ENCODE peak calls at places on chromosomes 2 and 18, in six cellular contexts. G is right cardiac atrium, I is SK-N-SH, V is uterus, O is type B pancreatic cell, Z is endothelial cell of umbilical vein. C is an unnamed sample.

GRCh38 chr2:174615951-174616436 is 18.4 kb upstream of the WIPF1 start:
- DNase-seq in G (peak), O (no peak), V (no peak), I (no peak), Z (peak), C (no peak)

GRCh38 chr2:61426267-61426897 is 44.5 kb downstream of the USP34 start:
- DNase-seq in Z (peak), O (no peak), G (no peak), I (peak), V (no peak), C (no peak)

GRCh38 chr2:185689906-185690539 is 48.6 kb upstream of the FSIP2 start:
- DNase-seq in I (no peak), Z (no peak), O (no peak), G (no peak), V (no peak), C (no peak)

GRCh38 chr2:44169155-44169898 is 652 bp downstream of the PPM1B start:
- DNase-seq in V (no peak), Z (peak), I (peak), O (peak), G (peak), C (no peak)

GRCh38 chr2:112954364-112954763 is 23.4 kb upstream of the IL36G start:
- DNase-seq in G (no peak), I (no peak), V (no peak), Z (no peak), O (no peak), C (no peak)

GRCh38 chr2:8234757-8235374 is 447.0 kb upstream of the ID2 start:
- DNase-seq in I (no peak), Z (no peak), G (no peak), O (no peak), V (no peak), C (no peak)

GRCh38 chr2:48707466-48707865 is 48.1 kb downstream of the LHCGR start:
- DNase-seq in G (no peak), Z (no peak), O (no peak), V (no peak), I (no peak), C (no peak)

GRCh38 chr2:28753043-28753683 is 1.5 kb downstream of the PPP1CB start:
- DNase-seq in I (peak), G (peak), V (peak), Z (peak), O (no peak), C (peak)

GRCh38 chr2:184308706-184309105 is 289.6 kb upstream of the ZNF804A start:
- DNase-seq in Z (no peak), I (no peak), V (no peak), O (no peak), G (no peak), C (no peak)

GRCh38 chr2:105187531-105187930 is 54.0 kb upstream of the GPR45 start:
- DNase-seq in I (no peak), V (no peak), G (no peak), O (no peak), Z (no peak), C (no peak)

GRCh38 chr2:47013383-47013782 is 97.8 kb upstream of the MCFD2 start:
- DNase-seq in G (no peak), O (no peak), Z (no peak), I (no peak), V (no peak), C (no peak)

GRCh38 chr2:140542627-140543026 is 1588.2 kb downstream of the LRP1B start:
- DNase-seq in G (no peak), Z (no peak), I (no peak), V (no peak), O (no peak), C (no peak)

GRCh38 chr2:146239392-146240135 is 1605.3 kb upstream of the ACVR2A start:
- DNase-seq in G (no peak), Z (no peak), V (no peak), I (no peak), O (no peak), C (no peak)

GRCh38 chr2:241061275-241061674 is 40.8 kb downstream of the MTERF4 start:
- DNase-seq in O (peak), Z (no peak), I (no peak), V (no peak), G (no peak), C (no peak)

GRCh38 chr2:106089611-106090010 is 104.5 kb downstream of the UXS1 start:
- DNase-seq in V (no peak), I (no peak), G (no peak), Z (no peak), O (no peak), C (no peak)

GRCh38 chr2:12948231-12948962 is 231.7 kb downstream of the TRIB2 start:
- DNase-seq in I (peak), G (no peak), V (no peak), O (no peak), Z (no peak), C (no peak)

GRCh38 chr18:59063912-59064311 is 75.8 kb upstream of the SEC11C start:
- DNase-seq in O (no peak), V (no peak), G (no peak), I (no peak), Z (no peak), C (no peak)

GRCh38 chr2:8456149-8457091 is 225.4 kb upstream of the ID2 start:
- DNase-seq in V (no peak), O (no peak), I (no peak), G (no peak), Z (no peak), C (no peak)

GRCh38 chr2:200397785-200398184 is 91.3 kb downstream of the SPATS2L start:
- DNase-seq in G (no peak), V (no peak), I (no peak), Z (no peak), O (no peak), C (no peak)

GRCh38 chr2:159449504-159450124 is 163.1 kb upstream of the WDSUB1 start:
- DNase-seq in O (no peak), I (no peak), G (no peak), Z (peak), V (no peak), C (no peak)

GRCh38 chr2:113282747-113283533 is 4.2 kb upstream of the PAX8 start:
- DNase-seq in Z (no peak), O (no peak), V (no peak), G (peak), I (no peak), C (no peak)

GRCh38 chr2:10493636-10494281 is 45.6 kb upstream of the ODC1 start:
- DNase-seq in Z (no peak), O (no peak), I (no peak), G (no peak), V (no peak), C (no peak)

GRCh38 chr2:23384551-23385349 is at the start of gene KLHL29:
- DNase-seq in Z (peak), V (peak), O (peak), I (peak), G (peak), C (no peak)

GRCh38 chr2:9158786-9159779 is 47.5 kb upstream of the ASAP2 start:
- DNase-seq in O (no peak), G (no peak), Z (no peak), V (no peak), I (no peak), C (no peak)

GRCh38 chr2:131431336-131431735 is 44.6 kb upstream of the TUBA3D start:
- DNase-seq in V (no peak), Z (no peak), G (no peak), O (no peak), I (no peak), C (no peak)

GRCh38 chr2:71941731-71942575 is 205.7 kb downstream of the CYP26B1 start:
- DNase-seq in I (no peak), V (no peak), G (peak), Z (no peak), O (peak), C (no peak)

GRCh38 chr2:35790292-35790691 is 565.3 kb upstream of the CRIM1 start:
- DNase-seq in G (no peak), I (no peak), V (no peak), Z (no peak), O (no peak), C (no peak)

GRCh38 chr18:79631761-79632446 is 47.7 kb upstream of the CTDP1 start:
- DNase-seq in I (no peak), V (no peak), Z (no peak), O (no peak), G (no peak), C (no peak)

GRCh38 chr2:147711031-147711430 is 133.8 kb upstream of the ACVR2A start:
- DNase-seq in I (no peak), V (no peak), O (no peak), Z (no peak), G (no peak), C (no peak)

GRCh38 chr2:88087763-88088162 is 20.1 kb downstream of the SMYD1 start:
- DNase-seq in I (no peak), Z (no peak), V (no peak), G (no peak), O (no peak), C (no peak)

C was measured in pulmonary artery endothelial cell.